ENCODE peak calls at places on chromosomes 11 and 22, in nine cellular contexts. One of them, this sample, is unnamed.
A peak's percentile ranks its signal among the peaks of the same experiment; 100 is the strongest.

GRCh38 chr22:30606455-30607299 is at the start of gene TCN2:
- DNase-seq in CD4-positive, alpha-beta memory T cell: peak; percentile 18
- DNase-seq in CD8-positive, alpha-beta T cell: no peak
- DNase-seq in CD8-positive, alpha-beta memory T cell: no peak
- DNase-seq in naive thymus-derived CD4-positive, alpha-beta T cell: peak; percentile 22
- DNase-seq in PC-3: peak; percentile 49
- DNase-seq in A549: peak; percentile 58
- DNase-seq in esophagus squamous epithelium: peak; percentile 16
- DNase-seq in body of pancreas: peak; percentile 65
- DNase-seq in this sample: peak; percentile 79

GRCh38 chr22:38766076-38766777 is 10.4 kb upstream of the SUN2 start:
- DNase-seq in CD4-positive, alpha-beta memory T cell: peak; percentile 40
- DNase-seq in CD8-positive, alpha-beta T cell: peak; percentile 42
- DNase-seq in CD8-positive, alpha-beta memory T cell: peak; percentile 37
- DNase-seq in naive thymus-derived CD4-positive, alpha-beta T cell: peak; percentile 41
- DNase-seq in PC-3: peak; percentile 82
- DNase-seq in A549: peak; percentile 82
- DNase-seq in esophagus squamous epithelium: no peak
- DNase-seq in body of pancreas: peak; percentile 56
- DNase-seq in this sample: peak; percentile 41

GRCh38 chr22:22681221-22681739 is 36.9 kb downstream of the GGTLC2 start:
- DNase-seq in CD4-positive, alpha-beta memory T cell: no peak
- DNase-seq in CD8-positive, alpha-beta T cell: no peak
- DNase-seq in CD8-positive, alpha-beta memory T cell: no peak
- DNase-seq in naive thymus-derived CD4-positive, alpha-beta T cell: no peak
- DNase-seq in PC-3: no peak
- DNase-seq in A549: no peak
- DNase-seq in esophagus squamous epithelium: no peak
- DNase-seq in body of pancreas: no peak
- DNase-seq in this sample: no peak

GRCh38 chr22:44455151-44455962 is 42.7 kb downstream of the RTL6 start:
- DNase-seq in CD4-positive, alpha-beta memory T cell: peak; percentile 83
- DNase-seq in CD8-positive, alpha-beta T cell: peak; percentile 75
- DNase-seq in CD8-positive, alpha-beta memory T cell: peak; percentile 46
- DNase-seq in naive thymus-derived CD4-positive, alpha-beta T cell: peak; percentile 45
- DNase-seq in PC-3: peak; percentile 42
- DNase-seq in A549: no peak
- DNase-seq in esophagus squamous epithelium: no peak
- DNase-seq in body of pancreas: peak; percentile 10
- DNase-seq in this sample: no peak

GRCh38 chr11:33045551-33046255 is 6.3 kb downstream of the TCP11L1 start:
- DNase-seq in CD4-positive, alpha-beta memory T cell: no peak
- DNase-seq in CD8-positive, alpha-beta T cell: no peak
- DNase-seq in CD8-positive, alpha-beta memory T cell: no peak
- DNase-seq in naive thymus-derived CD4-positive, alpha-beta T cell: no peak
- DNase-seq in PC-3: peak; percentile 83
- DNase-seq in A549: peak; percentile 86
- DNase-seq in esophagus squamous epithelium: no peak
- DNase-seq in body of pancreas: no peak
- DNase-seq in this sample: no peak

GRCh38 chr11:133082453-133082781 is 449.9 kb downstream of the OPCML start:
- DNase-seq in CD4-positive, alpha-beta memory T cell: no peak
- DNase-seq in CD8-positive, alpha-beta T cell: no peak
- DNase-seq in CD8-positive, alpha-beta memory T cell: no peak
- DNase-seq in naive thymus-derived CD4-positive, alpha-beta T cell: no peak
- DNase-seq in PC-3: no peak
- DNase-seq in A549: no peak
- DNase-seq in esophagus squamous epithelium: no peak
- DNase-seq in body of pancreas: peak; percentile 54
- DNase-seq in this sample: peak; percentile 59

GRCh38 chr11:117597083-117597482 is 199.9 kb downstream of the DSCAML1 start:
- DNase-seq in CD4-positive, alpha-beta memory T cell: peak; percentile 9
- DNase-seq in CD8-positive, alpha-beta T cell: no peak
- DNase-seq in CD8-positive, alpha-beta memory T cell: no peak
- DNase-seq in naive thymus-derived CD4-positive, alpha-beta T cell: peak; percentile 4
- DNase-seq in PC-3: peak; percentile 56
- DNase-seq in A549: peak; percentile 38
- DNase-seq in esophagus squamous epithelium: no peak
- DNase-seq in body of pancreas: peak; percentile 13
- DNase-seq in this sample: peak; percentile 74

GRCh38 chr11:77211594-77212251 is 83.7 kb downstream of the MYO7A start:
- DNase-seq in CD4-positive, alpha-beta memory T cell: no peak
- DNase-seq in CD8-positive, alpha-beta T cell: no peak
- DNase-seq in CD8-positive, alpha-beta memory T cell: no peak
- DNase-seq in naive thymus-derived CD4-positive, alpha-beta T cell: no peak
- DNase-seq in PC-3: no peak
- DNase-seq in A549: no peak
- DNase-seq in esophagus squamous epithelium: no peak
- DNase-seq in body of pancreas: no peak
- DNase-seq in this sample: no peak

GRCh38 chr22:39634530-39635399 is 64.2 kb downstream of the CACNA1I start:
- DNase-seq in CD4-positive, alpha-beta memory T cell: no peak
- DNase-seq in CD8-positive, alpha-beta T cell: no peak
- DNase-seq in CD8-positive, alpha-beta memory T cell: no peak
- DNase-seq in naive thymus-derived CD4-positive, alpha-beta T cell: no peak
- DNase-seq in PC-3: peak; percentile 94
- DNase-seq in A549: peak; percentile 75
- DNase-seq in esophagus squamous epithelium: no peak
- DNase-seq in body of pancreas: peak; percentile 18
- DNase-seq in this sample: no peak

GRCh38 chr22:37165066-37165465 is 15.3 kb upstream of the IL2RB start:
- DNase-seq in CD4-positive, alpha-beta memory T cell: no peak
- DNase-seq in CD8-positive, alpha-beta T cell: no peak
- DNase-seq in CD8-positive, alpha-beta memory T cell: no peak
- DNase-seq in naive thymus-derived CD4-positive, alpha-beta T cell: no peak
- DNase-seq in PC-3: no peak
- DNase-seq in A549: no peak
- DNase-seq in esophagus squamous epithelium: no peak
- DNase-seq in body of pancreas: no peak
- DNase-seq in this sample: peak; percentile 37

GRCh38 chr11:129275825-129276224 is 83.7 kb upstream of the ARHGAP32 start:
- DNase-seq in CD4-positive, alpha-beta memory T cell: no peak
- DNase-seq in CD8-positive, alpha-beta T cell: no peak
- DNase-seq in CD8-positive, alpha-beta memory T cell: no peak
- DNase-seq in naive thymus-derived CD4-positive, alpha-beta T cell: no peak
- DNase-seq in PC-3: no peak
- DNase-seq in A549: no peak
- DNase-seq in esophagus squamous epithelium: no peak
- DNase-seq in body of pancreas: peak; percentile 50
- DNase-seq in this sample: no peak

GRCh38 chr11:75442161-75442885 is 9.3 kb upstream of the KLHL35 start:
- DNase-seq in CD4-positive, alpha-beta memory T cell: no peak
- DNase-seq in CD8-positive, alpha-beta T cell: no peak
- DNase-seq in CD8-positive, alpha-beta memory T cell: no peak
- DNase-seq in naive thymus-derived CD4-positive, alpha-beta T cell: no peak
- DNase-seq in PC-3: no peak
- DNase-seq in A549: no peak
- DNase-seq in esophagus squamous epithelium: no peak
- DNase-seq in body of pancreas: no peak
- DNase-seq in this sample: no peak

GRCh38 chr11:127564803-127565202 is 564.2 kb upstream of the KIRREL3 start:
- DNase-seq in CD4-positive, alpha-beta memory T cell: no peak
- DNase-seq in CD8-positive, alpha-beta T cell: no peak
- DNase-seq in CD8-positive, alpha-beta memory T cell: no peak
- DNase-seq in naive thymus-derived CD4-positive, alpha-beta T cell: no peak
- DNase-seq in PC-3: peak; percentile 19
- DNase-seq in A549: no peak
- DNase-seq in esophagus squamous epithelium: no peak
- DNase-seq in body of pancreas: no peak
- DNase-seq in this sample: no peak

GRCh38 chr22:37848587-37849088 is 581 bp upstream of the EIF3L start:
- DNase-seq in CD4-positive, alpha-beta memory T cell: peak; percentile 32
- DNase-seq in CD8-positive, alpha-beta T cell: no peak
- DNase-seq in CD8-positive, alpha-beta memory T cell: no peak
- DNase-seq in naive thymus-derived CD4-positive, alpha-beta T cell: peak; percentile 27
- DNase-seq in PC-3: peak; percentile 18
- DNase-seq in A549: peak; percentile 42
- DNase-seq in esophagus squamous epithelium: no peak
- DNase-seq in body of pancreas: no peak
- DNase-seq in this sample: no peak

GRCh38 chr11:23605001-23605400 is 744.7 kb upstream of the CCDC179 start:
- DNase-seq in CD4-positive, alpha-beta memory T cell: no peak
- DNase-seq in CD8-positive, alpha-beta T cell: no peak
- DNase-seq in CD8-positive, alpha-beta memory T cell: no peak
- DNase-seq in naive thymus-derived CD4-positive, alpha-beta T cell: no peak
- DNase-seq in PC-3: no peak
- DNase-seq in A549: no peak
- DNase-seq in esophagus squamous epithelium: no peak
- DNase-seq in body of pancreas: no peak
- DNase-seq in this sample: no peak

GRCh38 chr11:33636104-33636503 is 64.5 kb downstream of the C11orf91 start:
- DNase-seq in CD4-positive, alpha-beta memory T cell: no peak
- DNase-seq in CD8-positive, alpha-beta T cell: no peak
- DNase-seq in CD8-positive, alpha-beta memory T cell: no peak
- DNase-seq in naive thymus-derived CD4-positive, alpha-beta T cell: no peak
- DNase-seq in PC-3: peak; percentile 16
- DNase-seq in A549: peak; percentile 77
- DNase-seq in esophagus squamous epithelium: no peak
- DNase-seq in body of pancreas: no peak
- DNase-seq in this sample: no peak

GRCh38 chr11:114762437-114762836 is 84.1 kb downstream of the NXPE2 start:
- DNase-seq in CD4-positive, alpha-beta memory T cell: no peak
- DNase-seq in CD8-positive, alpha-beta T cell: no peak
- DNase-seq in CD8-positive, alpha-beta memory T cell: no peak
- DNase-seq in naive thymus-derived CD4-positive, alpha-beta T cell: no peak
- DNase-seq in PC-3: peak; percentile 75
- DNase-seq in A549: peak; percentile 56
- DNase-seq in esophagus squamous epithelium: no peak
- DNase-seq in body of pancreas: peak; percentile 55
- DNase-seq in this sample: peak; percentile 87

GRCh38 chr11:64925536-64926449 is 1.3 kb downstream of the PPP2R5B start:
- DNase-seq in CD4-positive, alpha-beta memory T cell: no peak
- DNase-seq in CD8-positive, alpha-beta T cell: no peak
- DNase-seq in CD8-positive, alpha-beta memory T cell: no peak
- DNase-seq in naive thymus-derived CD4-positive, alpha-beta T cell: no peak
- DNase-seq in PC-3: no peak
- DNase-seq in A549: no peak
- DNase-seq in esophagus squamous epithelium: no peak
- DNase-seq in body of pancreas: peak; percentile 37
- DNase-seq in this sample: peak; percentile 71

GRCh38 chr11:12803086-12803826 is 129.0 kb downstream of the TEAD1 start:
- DNase-seq in CD4-positive, alpha-beta memory T cell: no peak
- DNase-seq in CD8-positive, alpha-beta T cell: no peak
- DNase-seq in CD8-positive, alpha-beta memory T cell: no peak
- DNase-seq in naive thymus-derived CD4-positive, alpha-beta T cell: no peak
- DNase-seq in PC-3: peak; percentile 35
- DNase-seq in A549: no peak
- DNase-seq in esophagus squamous epithelium: no peak
- DNase-seq in body of pancreas: no peak
- DNase-seq in this sample: no peak

GRCh38 chr11:134037093-134037908 is 31.6 kb upstream of the JAM3 start:
- DNase-seq in CD4-positive, alpha-beta memory T cell: peak; percentile 46
- DNase-seq in CD8-positive, alpha-beta T cell: peak; percentile 57
- DNase-seq in CD8-positive, alpha-beta memory T cell: peak; percentile 58
- DNase-seq in naive thymus-derived CD4-positive, alpha-beta T cell: peak; percentile 39
- DNase-seq in PC-3: peak; percentile 27
- DNase-seq in A549: peak; percentile 15
- DNase-seq in esophagus squamous epithelium: no peak
- DNase-seq in body of pancreas: peak; percentile 73
- DNase-seq in this sample: peak; percentile 93

GRCh38 chr11:67213251-67213650 is 53.0 kb upstream of the GRK2 start:
- DNase-seq in CD4-positive, alpha-beta memory T cell: no peak
- DNase-seq in CD8-positive, alpha-beta T cell: no peak
- DNase-seq in CD8-positive, alpha-beta memory T cell: no peak
- DNase-seq in naive thymus-derived CD4-positive, alpha-beta T cell: peak; percentile 6
- DNase-seq in PC-3: no peak
- DNase-seq in A549: no peak
- DNase-seq in esophagus squamous epithelium: no peak
- DNase-seq in body of pancreas: no peak
- DNase-seq in this sample: no peak

GRCh38 chr11:2883717-2884423 is 1.7 kb downstream of the CDKN1C start:
- DNase-seq in CD4-positive, alpha-beta memory T cell: no peak
- DNase-seq in CD8-positive, alpha-beta T cell: no peak
- DNase-seq in CD8-positive, alpha-beta memory T cell: no peak
- DNase-seq in naive thymus-derived CD4-positive, alpha-beta T cell: no peak
- DNase-seq in PC-3: no peak
- DNase-seq in A549: no peak
- DNase-seq in esophagus squamous epithelium: no peak
- DNase-seq in body of pancreas: no peak
- DNase-seq in this sample: peak; percentile 85
- H3K4me3 ChIP-seq in CD4-positive, alpha-beta memory T cell: no peak overlapping the region
- H3K4me3 ChIP-seq in CD8-positive, alpha-beta T cell: no peak overlapping the region
- H3K4me3 ChIP-seq in CD8-positive, alpha-beta memory T cell: peak overlapping the region; percentile 19
- H3K4me3 ChIP-seq in naive thymus-derived CD4-positive, alpha-beta T cell: peak overlapping the region; percentile 33
- H3K4me3 ChIP-seq in PC-3: peak overlapping the region; percentile 70
- H3K4me3 ChIP-seq in A549: peak overlapping the region; percentile 71
- H3K4me3 ChIP-seq in esophagus squamous epithelium: peak overlapping the region; percentile 91
- H3K4me3 ChIP-seq in body of pancreas: peak overlapping the region; percentile 41
- H3K4me3 ChIP-seq in this sample: peak overlapping the region; percentile 88

GRCh38 chr22:31629741-31630184 is 32.3 kb downstream of the PISD start:
- DNase-seq in CD4-positive, alpha-beta memory T cell: no peak
- DNase-seq in CD8-positive, alpha-beta T cell: peak; percentile 15
- DNase-seq in CD8-positive, alpha-beta memory T cell: no peak
- DNase-seq in naive thymus-derived CD4-positive, alpha-beta T cell: no peak
- DNase-seq in PC-3: no peak
- DNase-seq in A549: no peak
- DNase-seq in esophagus squamous epithelium: no peak
- DNase-seq in body of pancreas: no peak
- DNase-seq in this sample: peak; percentile 51
- H3K4me1 ChIP-seq in CD4-positive, alpha-beta memory T cell: peaks cover 56% of the 10 kb centered on the region
- H3K4me1 ChIP-seq in CD8-positive, alpha-beta T cell: peaks cover 40% of the 10 kb centered on the region
- H3K4me1 ChIP-seq in CD8-positive, alpha-beta memory T cell: peaks cover 39% of the 10 kb centered on the region
- H3K4me1 ChIP-seq in naive thymus-derived CD4-positive, alpha-beta T cell: peaks cover 19% of the 10 kb centered on the region
- H3K4me1 ChIP-seq in PC-3: no peaks in the 10 kb centered on the region
- H3K4me1 ChIP-seq in A549: peaks cover 10% of the 10 kb centered on the region
- H3K4me1 ChIP-seq in esophagus squamous epithelium: peaks cover 37% of the 10 kb centered on the region
- H3K4me1 ChIP-seq in body of pancreas: peaks cover 73% of the 10 kb centered on the region
- H3K4me1 ChIP-seq in this sample: peaks cover 22% of the 10 kb centered on the region

GRCh38 chr22:18057568-18058209 is 20.1 kb upstream of the PEX26 start:
- DNase-seq in CD4-positive, alpha-beta memory T cell: no peak
- DNase-seq in CD8-positive, alpha-beta T cell: no peak
- DNase-seq in CD8-positive, alpha-beta memory T cell: no peak
- DNase-seq in naive thymus-derived CD4-positive, alpha-beta T cell: no peak
- DNase-seq in PC-3: peak; percentile 96
- DNase-seq in A549: peak; percentile 85
- DNase-seq in esophagus squamous epithelium: peak; percentile 43
- DNase-seq in body of pancreas: peak; percentile 83
- DNase-seq in this sample: peak; percentile 83
- H3K27ac ChIP-seq in CD4-positive, alpha-beta memory T cell: no peak overlapping the region
- H3K27ac ChIP-seq in CD8-positive, alpha-beta T cell: no peak overlapping the region
- H3K27ac ChIP-seq in CD8-positive, alpha-beta memory T cell: no peak overlapping the region
- H3K27ac ChIP-seq in naive thymus-derived CD4-positive, alpha-beta T cell: no peak overlapping the region
- H3K27ac ChIP-seq in PC-3: peak overlapping the region; percentile 70
- H3K27ac ChIP-seq in A549: peak overlapping the region; percentile 95
- H3K27ac ChIP-seq in esophagus squamous epithelium: peak overlapping the region; percentile 82
- H3K27ac ChIP-seq in body of pancreas: peak overlapping the region; percentile 79
- H3K27ac ChIP-seq in this sample: no peak overlapping the region

DNA sequence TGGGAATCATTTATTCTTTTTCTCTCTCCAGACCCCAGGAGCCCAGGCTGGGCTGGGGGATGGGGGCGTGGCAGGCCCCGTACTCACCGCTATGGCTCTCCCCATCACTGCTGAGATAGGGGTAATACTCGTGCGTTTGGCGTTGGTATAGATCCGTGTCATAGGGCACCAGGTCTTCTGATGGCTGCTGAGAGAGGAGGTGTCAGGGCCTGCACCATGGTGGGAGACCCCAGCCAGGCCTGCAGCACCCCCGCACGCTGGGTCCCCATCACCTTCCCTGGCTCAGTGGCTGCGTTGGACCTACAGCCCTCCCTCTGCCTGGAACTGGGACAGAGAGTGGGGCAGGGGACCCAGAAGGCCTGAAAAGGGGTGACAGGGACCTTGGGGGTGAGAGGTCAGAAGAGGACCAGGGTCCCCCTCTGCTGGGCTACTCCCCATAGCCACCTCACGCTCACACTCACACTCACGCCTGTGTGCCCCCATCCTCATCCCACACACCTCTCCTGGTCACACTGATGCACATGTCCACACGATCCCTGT is 2.7 kb downstream of the SPI1 start:
- DNase-seq in CD4-positive, alpha-beta memory T cell: no peak
- DNase-seq in CD8-positive, alpha-beta T cell: no peak
- DNase-seq in CD8-positive, alpha-beta memory T cell: no peak
- DNase-seq in naive thymus-derived CD4-positive, alpha-beta T cell: no peak
- DNase-seq in PC-3: no peak
- DNase-seq in A549: no peak
- DNase-seq in esophagus squamous epithelium: no peak
- DNase-seq in body of pancreas: no peak
- DNase-seq in this sample: no peak
- H3K4me3 ChIP-seq in CD4-positive, alpha-beta memory T cell: no peak overlapping the region
- H3K4me3 ChIP-seq in CD8-positive, alpha-beta T cell: no peak overlapping the region
- H3K4me3 ChIP-seq in CD8-positive, alpha-beta memory T cell: no peak overlapping the region
- H3K4me3 ChIP-seq in naive thymus-derived CD4-positive, alpha-beta T cell: no peak overlapping the region
- H3K4me3 ChIP-seq in PC-3: no peak overlapping the region
- H3K4me3 ChIP-seq in A549: no peak overlapping the region
- H3K4me3 ChIP-seq in esophagus squamous epithelium: peak overlapping the region; percentile 55
- H3K4me3 ChIP-seq in body of pancreas: no peak overlapping the region
- H3K4me3 ChIP-seq in this sample: no peak overlapping the region